ENCODE peak calls at places on chromosome 14, in eight cellular contexts. K is left cardiac atrium; F is foreskin fibroblast; H is NCI-H2029; B is body of pancreas; X is stimulated activated CD8-positive, alpha-beta memory T cell treated with anti-CD3 and anti-CD28 coated beads, Interleukin-15, amount 100 ng/mL, for 1 hour; A is GDM1; Q is stimulated activated CD4-positive, alpha-beta T cell treated with anti-CD3 and anti-CD28 coated beads, Interleukin-4, amount 100 ng/mL, for 24 hours. O is an unnamed sample.

GRCh38 chr14:92956961-92957360 is 34.0 kb downstream of the CHGA start:
- DNase-seq in K (no peak), F (no peak), H (no peak), B (no peak), X (no peak), A (no peak), Q (no peak), O (no peak)

GRCh38 chr14:44589180-44589579 is 82.1 kb upstream of the FSCB start:
- DNase-seq in K (no peak), F (no peak), H (no peak), B (no peak), X (no peak), A (no peak), Q (no peak), O (no peak)

GRCh38 chr14:97219356-97220017 is 422.3 kb downstream of the VRK1 start:
- DNase-seq in K (no peak), F (no peak), H (no peak), B (no peak), X (no peak), A (no peak), Q (peak; percentile 5), O (peak; percentile 15)

GRCh38 chr14:58133739-58134138 is 18.3 kb downstream of the ARMH4 start:
- DNase-seq in K (no peak), F (peak; percentile 18), H (no peak), B (no peak), X (no peak), A (no peak), Q (no peak), O (no peak)

GRCh38 chr14:75259946-75260545 is 18.6 kb upstream of the FOS start:
- DNase-seq in K (no peak), F (no peak), H (no peak), B (no peak), X (no peak), A (no peak), Q (no peak), O (no peak)

GRCh38 chr14:104870368-104871144 is 5.5 kb downstream of the CEP170B start:
- DNase-seq in K (no peak), F (no peak), H (no peak), B (peak; percentile 15), X (peak; percentile 17), A (no peak), Q (peak; percentile 53), O (peak; percentile 63)

GRCh38 chr14:65000868-65001600 is 14.3 kb downstream of the FNTB start:
- DNase-seq in K (no peak), F (peak; percentile 31), H (no peak), B (no peak), X (no peak), A (no peak), Q (no peak), O (no peak)

GRCh38 chr14:92687681-92688433 is 60.6 kb downstream of the LGMN start:
- DNase-seq in K (peak; percentile 68), F (peak; percentile 37), H (no peak), B (peak; percentile 65), X (no peak), A (no peak), Q (no peak), O (no peak)

GRCh38 chr14:100522616-100523021 is 64.6 kb downstream of the BEGAIN start:
- DNase-seq in K (no peak), F (no peak), H (no peak), B (no peak), X (no peak), A (no peak), Q (no peak), O (no peak)

GRCh38 chr14:22088614-22089359 is 415.2 kb upstream of the OR4E1 start:
- DNase-seq in K (no peak), F (no peak), H (no peak), B (no peak), X (no peak), A (no peak), Q (no peak), O (no peak)

GRCh38 chr14:74368441-74368840 is 20.2 kb downstream of the VRTN start:
- DNase-seq in K (no peak), F (no peak), H (no peak), B (no peak), X (no peak), A (no peak), Q (no peak), O (no peak)

GRCh38 chr14:105890474-105891220 is 364.3 kb downstream of the TMEM121 start:
- DNase-seq in K (peak; percentile 12), F (no peak), H (no peak), B (no peak), X (no peak), A (no peak), Q (no peak), O (no peak)

GRCh38 chr14:24954037-24954696 is 95.8 kb downstream of the STXBP6 start:
- DNase-seq in K (no peak), F (no peak), H (no peak), B (no peak), X (no peak), A (no peak), Q (no peak), O (no peak)

GRCh38 chr14:50832935-50833607 is 2.1 kb upstream of the NIN start:
- DNase-seq in K (no peak), F (no peak), H (no peak), B (no peak), X (no peak), A (no peak), Q (no peak), O (no peak)

GRCh38 chr14:22544881-22545420 is 44.1 kb downstream of the DAD1 start:
- DNase-seq in K (no peak), F (no peak), H (no peak), B (no peak), X (no peak), A (no peak), Q (peak; percentile 27), O (peak; percentile 28)

GRCh38 chr14:22478670-22479069 is 110.4 kb downstream of the DAD1 start:
- DNase-seq in K (no peak), F (no peak), H (no peak), B (no peak), X (no peak), A (no peak), Q (no peak), O (no peak)

GRCh38 chr14:77151245-77151644 is 9.7 kb upstream of the ZDHHC22 start:
- DNase-seq in K (no peak), F (peak; percentile 48), H (no peak), B (no peak), X (no peak), A (no peak), Q (no peak), O (peak; percentile 21)

GRCh38 chr14:55802986-55803431 is 223.0 kb downstream of the KTN1 start:
- DNase-seq in K (no peak), F (peak; percentile 51), H (no peak), B (peak; percentile 20), X (no peak), A (no peak), Q (no peak), O (no peak)

GRCh38 chr14:68379510-68380303 is 413.2 kb downstream of the ZFP36L1 start:
- DNase-seq in K (no peak), F (no peak), H (peak; percentile 74), B (no peak), X (no peak), A (no peak), Q (no peak), O (peak; percentile 15)

GRCh38 chr14:24422694-24423531 is 6.6 kb downstream of the CBLN3 start:
- DNase-seq in K (no peak), F (no peak), H (no peak), B (no peak), X (no peak), A (no peak), Q (no peak), O (no peak)

GRCh38 chr14:34700622-34701130 is 13.7 kb downstream of the CFL2 start:
- DNase-seq in K (no peak), F (no peak), H (no peak), B (no peak), X (no peak), A (no peak), Q (no peak), O (no peak)

GRCh38 chr14:104107611-104108569 is 22.4 kb downstream of the ASPG start:
- DNase-seq in K (peak; percentile 22), F (no peak), H (no peak), B (no peak), X (no peak), A (no peak), Q (no peak), O (no peak)

GRCh38 chr14:39324097-39324496 is 90.4 kb downstream of the MIA2 start:
- DNase-seq in K (no peak), F (no peak), H (no peak), B (no peak), X (no peak), A (no peak), Q (no peak), O (no peak)

GRCh38 chr14:73467377-73467776 is 9.0 kb upstream of the NUMB start:
- DNase-seq in K (no peak), F (no peak), H (no peak), B (peak; percentile 56), X (no peak), A (no peak), Q (peak; percentile 77), O (peak; percentile 82)

GRCh38 chr14:101590062-101590461 is 28.8 kb downstream of the DIO3 start:
- DNase-seq in K (no peak), F (no peak), H (no peak), B (no peak), X (no peak), A (no peak), Q (no peak), O (no peak)

GRCh38 chr14:22976620-22977433 is 5.5 kb downstream of the AJUBA start:
- DNase-seq in K (no peak), F (peak; percentile 79), H (peak; percentile 63), B (peak; percentile 52), X (no peak), A (no peak), Q (no peak), O (no peak)

GRCh38 chr14:50063876-50064420 is 52.4 kb downstream of the VCPKMT start:
- DNase-seq in K (no peak), F (no peak), H (no peak), B (no peak), X (no peak), A (no peak), Q (no peak), O (no peak)

GRCh38 chr14:73176673-73177072 is 40.4 kb downstream of the PSEN1 start:
- DNase-seq in K (no peak), F (no peak), H (no peak), B (no peak), X (no peak), A (no peak), Q (no peak), O (no peak)

GRCh38 chr14:68255697-68256178 is 436.2 kb downstream of the RAD51B start:
- DNase-seq in K (no peak), F (peak; percentile 82), H (no peak), B (no peak), X (no peak), A (no peak), Q (no peak), O (no peak)

GRCh38 chr14:104881369-104881979 is 16.4 kb downstream of the CEP170B start:
- DNase-seq in K (peak; percentile 18), F (no peak), H (peak; percentile 65), B (no peak), X (no peak), A (no peak), Q (no peak), O (no peak)

GRCh38 chr14:87847216-87847615 is 145.8 kb downstream of the GALC start:
- DNase-seq in K (no peak), F (peak; percentile 1), H (no peak), B (no peak), X (no peak), A (no peak), Q (no peak), O (no peak)

GRCh38 chr14:32010561-32011188 is 66.4 kb upstream of the ARHGAP5 start:
- DNase-seq in K (no peak), F (peak; percentile 81), H (no peak), B (no peak), X (no peak), A (no peak), Q (no peak), O (no peak)

GRCh38 chr14:79540394-79540793 is 670.9 kb downstream of the DIO2 start:
- DNase-seq in K (no peak), F (no peak), H (no peak), B (no peak), X (no peak), A (no peak), Q (no peak), O (no peak)

GRCh38 chr14:65359503-65359902 is 53.0 kb upstream of the FUT8 start:
- DNase-seq in K (no peak), F (peak; percentile 37), H (no peak), B (no peak), X (no peak), A (no peak), Q (no peak), O (no peak)

O was measured in activated CD4-positive, alpha-beta T cell treated with anti-CD3 and anti-CD28 coated beads, Interleukin-2, amount 50 U/mL, for 48 hours.